ENCODE peak calls at places on chromosomes 2 and 18, in nine cellular contexts. N is right lobe of liver; O is stimulated activated CD4-positive, alpha-beta T cell treated with anti-CD3 and anti-CD28 coated beads, Interleukin-15, amount 100 ng/mL, for 24 hours; A is cerebellar nuclear complex; R is nucleus accumbens; C is cardiac fibroblast; G is G401; T is CD4-positive, alpha-beta T cell; X is H54. J is an unnamed sample.

GRCh38 chr18:77063256-77063655 is 69.3 kb downstream of the MBP start:
- DNase-seq in C (peak), A (no peak), R (no peak), T (peak), G (no peak), N (no peak), O (peak), X (no peak), J (no peak)

GRCh38 chr18:43129946-43130523 is 14.6 kb upstream of the RIT2 start:
- DNase-seq in X (no peak), T (no peak), O (no peak), N (no peak), A (no peak), R (no peak), C (no peak), G (no peak), J (no peak)

GRCh38 chr18:26702023-26702422 is 153.7 kb upstream of the KCTD1 start:
- DNase-seq in X (no peak), T (no peak), C (no peak), G (no peak), A (no peak), O (no peak), N (no peak), R (no peak), J (no peak)

GRCh38 chr2:102367331-102367971 is 11.9 kb downstream of the IL18R1 start:
- DNase-seq in X (no peak), A (no peak), R (no peak), G (no peak), N (no peak), O (peak), C (no peak), T (no peak), J (no peak)

GRCh38 chr18:45073556-45073955 is 392.9 kb downstream of the SETBP1 start:
- DNase-seq in N (no peak), A (no peak), X (no peak), G (no peak), T (no peak), C (no peak), R (no peak), O (no peak), J (no peak)

GRCh38 chr18:56569391-56569790 is 69.0 kb downstream of the TXNL1 start:
- DNase-seq in T (no peak), N (no peak), A (no peak), O (no peak), R (no peak), G (no peak), X (no peak), C (no peak), J (no peak)

GRCh38 chr2:73075477-73076373 is 4.2 kb upstream of the SFXN5 start:
- DNase-seq in C (peak), T (no peak), X (no peak), A (peak), O (no peak), N (no peak), G (peak), R (peak), J (peak)

GRCh38 chr2:152093464-152093863 is 5.4 kb downstream of the CACNB4 start:
- DNase-seq in A (peak), C (no peak), T (no peak), N (no peak), G (peak), O (no peak), R (no peak), X (no peak), J (no peak)

GRCh38 chr2:101120124-101120996 is 30.8 kb downstream of the TBC1D8 start:
- DNase-seq in T (no peak), A (no peak), N (peak), R (no peak), O (no peak), G (peak), C (peak), X (no peak), J (no peak)

GRCh38 chr2:46876741-46877384 is 38.7 kb downstream of the MCFD2 start:
- DNase-seq in G (peak), O (no peak), X (peak), C (peak), N (no peak), A (peak), T (no peak), R (no peak), J (peak)

GRCh38 chr2:145166716-145167115 is 646.8 kb upstream of the ZEB2 start:
- DNase-seq in G (no peak), N (no peak), C (peak), X (no peak), A (no peak), T (no peak), O (no peak), R (no peak), J (no peak)

GRCh38 chr2:4501525-4501924 is 798.1 kb downstream of the DCDC2C start:
- DNase-seq in G (no peak), C (no peak), X (no peak), O (no peak), T (no peak), N (no peak), R (no peak), A (no peak), J (no peak)

GRCh38 chr2:24471662-24472061 is 19.4 kb upstream of the NCOA1 start:
- DNase-seq in G (no peak), N (no peak), R (no peak), A (no peak), X (no peak), O (no peak), T (no peak), C (no peak), J (no peak)

GRCh38 chr18:75003089-75003488 is 205.8 kb downstream of the PTGR3 start:
- DNase-seq in T (no peak), C (peak), N (no peak), X (no peak), G (no peak), R (no peak), O (no peak), A (no peak), J (no peak)

GRCh38 chr2:221529943-221530652 is 42.0 kb downstream of the EPHA4 start:
- DNase-seq in R (no peak), A (no peak), G (no peak), O (no peak), N (no peak), T (no peak), X (peak), C (peak), J (no peak)

GRCh38 chr2:19232312-19232711 is 126.1 kb downstream of the OSR1 start:
- DNase-seq in T (no peak), X (no peak), O (no peak), N (no peak), R (no peak), G (no peak), C (no peak), A (no peak), J (no peak)

GRCh38 chr18:47830772-47831171 is 99.7 kb downstream of the SMAD2 start:
- DNase-seq in N (no peak), C (no peak), A (no peak), T (no peak), G (no peak), X (no peak), O (no peak), R (no peak), J (no peak)

GRCh38 chr2:64359892-64360657 is 93.9 kb upstream of the LGALSL start:
- DNase-seq in G (no peak), A (no peak), O (peak), X (peak), N (no peak), R (no peak), C (peak), T (no peak), J (no peak)

GRCh38 chr2:237956402-237956736 is 10.4 kb upstream of the UBE2F start:
- DNase-seq in G (no peak), T (no peak), X (no peak), N (no peak), A (no peak), O (no peak), R (no peak), C (no peak), J (no peak)

GRCh38 chr2:201806442-201806841 is at the start of gene CDK15:
- DNase-seq in A (no peak), O (no peak), N (no peak), C (peak), G (peak), R (no peak), X (no peak), T (no peak), J (no peak)

GRCh38 chr18:614980-615607 is 18.3 kb downstream of the CLUL1 start:
- DNase-seq in T (no peak), A (no peak), G (no peak), N (no peak), C (no peak), R (no peak), X (no peak), O (no peak), J (no peak)

GRCh38 chr2:198700330-198700729 is 757.4 kb downstream of the SATB2 start:
- DNase-seq in O (no peak), R (no peak), G (no peak), A (no peak), N (no peak), X (no peak), C (no peak), T (no peak), J (no peak)

GRCh38 chr2:23273786-23274185 is 111.2 kb upstream of the KLHL29 start:
- DNase-seq in R (no peak), T (no peak), N (no peak), G (no peak), O (no peak), A (no peak), C (no peak), X (no peak), J (no peak)